ENCODE peak calls at places on chromosomes 12 and 14, in nine cellular contexts. Q, X, H, O, K, G, L, A and F are unnamed samples. For H3K4me1, the result is how much of the 10 kb centered on the place peaks cover.

GRCh38 chr14:77458249-77458950 is 507 bp downstream of the AHSA1 start:
- DNase-seq in X (no peak), H (no peak), O (no peak), Q (no peak), G (peak), K (peak), A (peak), L (peak), F (peak)

GRCh38 chr12:107330901-107331431 is 237.6 kb upstream of the CRY1 start:
- DNase-seq in H (no peak), K (no peak), A (peak), X (no peak), Q (no peak), O (no peak), G (no peak), L (peak), F (no peak)

GRCh38 chr14:99659333-99659741 is 14.4 kb downstream of the HHIPL1 start:
- DNase-seq in Q (no peak), K (no peak), L (no peak), A (no peak), X (no peak), H (no peak), O (no peak), G (no peak), F (no peak)

GRCh38 chr12:51639361-51639760 is 48.3 kb downstream of the SCN8A start:
- DNase-seq in A (no peak), O (no peak), K (no peak), Q (no peak), X (no peak), H (no peak), G (no peak), L (no peak), F (no peak)

GRCh38 chr14:22544881-22545420 is 44.1 kb downstream of the DAD1 start:
- DNase-seq in X (no peak), G (no peak), K (no peak), Q (no peak), O (no peak), H (no peak), L (no peak), A (no peak), F (no peak)

GRCh38 chr12:37666069-37666781 is 650.3 kb upstream of the ALG10B start:
- DNase-seq in X (no peak), L (no peak), H (no peak), Q (no peak), A (no peak), O (peak), G (no peak), K (no peak), F (peak)

GRCh38 chr12:51773145-51773869 is 75.2 kb downstream of the FIGNL2 start:
- DNase-seq in K (peak), H (no peak), X (no peak), G (no peak), Q (no peak), L (no peak), O (no peak), A (no peak), F (no peak)

GRCh38 chr12:15116983-15117382 is 104.2 kb downstream of the RERG start:
- DNase-seq in Q (no peak), H (no peak), K (no peak), X (no peak), L (no peak), A (no peak), G (no peak), O (no peak), F (no peak)

GRCh38 chr12:20367731-20368652 is at the start of gene PDE3A:
- DNase-seq in X (no peak), G (peak), Q (peak), O (peak), K (peak), H (peak), L (peak), A (peak), F (peak)

GRCh38 chr14:88911811-88912210 is 87.4 kb downstream of the TTC8 start:
- DNase-seq in Q (no peak), K (no peak), X (no peak), O (no peak), H (no peak), A (no peak), G (no peak), L (no peak), F (no peak)
- H3K4me1 ChIP-seq in Q (under half), K (under half), X (under half), O (under half), H (under half), A (under half), G (under half), L (under half), F (under half)

GRCh38 chr12:69993433-69993832 is 168.4 kb downstream of the MYRFL start:
- DNase-seq in X (no peak), K (no peak), Q (no peak), O (no peak), L (no peak), A (no peak), H (no peak), G (no peak), F (no peak)
- H3K27ac ChIP-seq in X (no peak), K (no peak), Q (no peak), O (no peak), L (no peak), A (no peak), H (peak), G (no peak), F (no peak)

GRCh38 chr14:54711812-54712211 is 144.9 kb downstream of the SAMD4A start:
- DNase-seq in L (no peak), O (no peak), X (no peak), Q (no peak), A (no peak), G (no peak), H (no peak), K (no peak), F (no peak)
- H3K4me1 ChIP-seq in L (under half), O (under half), X (under half), Q (under half), A (under half), G (under half), H (half or more), K (under half), F (under half)

GRCh38 chr12:56589783-56590182 is 40.3 kb downstream of the BAZ2A start:
- DNase-seq in G (no peak), O (no peak), Q (no peak), H (no peak), X (no peak), K (no peak), L (no peak), A (no peak), F (no peak)

GRCh38 chr12:56590237-56590830 is 39.8 kb downstream of the BAZ2A start:
- DNase-seq in L (peak), A (peak), X (no peak), K (peak), G (peak), Q (no peak), H (no peak), O (no peak), F (no peak)

GRCh38 chr12:56593909-56594621 is 36.1 kb downstream of the BAZ2A start:
- DNase-seq in Q (peak), K (peak), L (peak), O (no peak), X (no peak), H (peak), G (peak), A (peak), F (peak)

GRCh38 chr12:56591111-56591510 is 39.0 kb downstream of the BAZ2A start:
- DNase-seq in Q (no peak), G (no peak), K (no peak), H (no peak), A (peak), O (no peak), L (peak), X (no peak), F (no peak)

DNA sequence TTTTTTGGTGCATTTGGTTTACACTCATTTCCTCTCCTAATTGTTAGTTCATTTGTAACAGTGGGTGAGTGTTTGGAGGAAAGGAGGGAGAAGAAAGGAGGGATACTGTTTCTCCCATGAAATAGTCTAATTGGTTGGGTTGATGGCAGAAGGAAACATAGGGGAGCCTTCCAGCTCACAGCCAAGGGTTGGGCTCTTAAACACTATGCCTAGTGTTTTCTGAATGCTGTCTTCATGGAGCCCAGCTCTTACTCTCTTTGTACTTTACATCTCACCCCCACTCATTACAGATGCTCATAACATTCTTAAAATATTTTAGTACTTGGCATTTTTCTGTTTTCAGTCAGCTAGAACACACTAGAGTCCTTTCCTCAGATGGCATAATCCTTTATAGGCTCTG is 38.2 kb downstream of the BAZ2A start:
- DNase-seq in X (no peak), L (no peak), O (no peak), H (no peak), A (no peak), G (no peak), Q (no peak), K (no peak), F (no peak)
- H3K27ac ChIP-seq in X (peak), L (no peak), O (no peak), H (no peak), A (peak), G (peak), Q (peak), K (no peak), F (no peak)

GRCh38 chr12:92063641-92064040 is 82.0 kb downstream of the BTG1 start:
- DNase-seq in L (no peak), O (no peak), K (peak), H (no peak), A (no peak), G (peak), X (no peak), Q (no peak), F (no peak)
- H3K4me1 ChIP-seq in L (under half), O (under half), K (half or more), H (under half), A (under half), G (under half), X (under half), Q (under half), F (half or more)

GRCh38 chr12:90173499-90174197 is 465.0 kb upstream of the ATP2B1 start:
- DNase-seq in A (no peak), G (no peak), Q (no peak), O (no peak), L (no peak), X (no peak), H (no peak), K (no peak), F (no peak)

GRCh38 chr12:90170740-90171139 is 462.1 kb upstream of the ATP2B1 start:
- DNase-seq in H (no peak), K (no peak), L (no peak), O (no peak), X (no peak), G (no peak), A (no peak), Q (no peak), F (no peak)

GRCh38 chr12:90172524-90172923 is 463.9 kb upstream of the ATP2B1 start:
- DNase-seq in G (no peak), O (no peak), L (no peak), Q (no peak), H (no peak), X (no peak), K (no peak), A (no peak), F (no peak)

GRCh38 chr12:90174198-90174510 is 465.5 kb upstream of the ATP2B1 start:
- DNase-seq in Q (no peak), H (no peak), A (no peak), G (peak), L (peak), O (no peak), K (peak), X (no peak), F (no peak)
- H3K27ac ChIP-seq in Q (no peak), H (no peak), A (no peak), G (no peak), L (no peak), O (no peak), K (no peak), X (no peak), F (no peak)

GRCh38 chr12:93430280-93430679 is 11.5 kb downstream of the UBE2N start:
- DNase-seq in L (no peak), H (no peak), O (no peak), X (no peak), Q (no peak), K (no peak), A (no peak), G (no peak), F (no peak)

GRCh38 chr12:93426406-93426805 is 15.3 kb downstream of the UBE2N start:
- DNase-seq in G (no peak), H (no peak), A (no peak), X (no peak), O (no peak), Q (no peak), L (peak), K (no peak), F (no peak)

GRCh38 chr12:93427779-93428564 is 13.8 kb downstream of the UBE2N start:
- DNase-seq in H (no peak), X (no peak), G (peak), K (no peak), L (no peak), A (no peak), Q (no peak), O (no peak), F (no peak)

GRCh38 chr12:93429448-93429847 is 12.3 kb downstream of the UBE2N start:
- DNase-seq in X (no peak), Q (no peak), A (no peak), L (no peak), K (no peak), H (no peak), O (no peak), G (no peak), F (no peak)

GRCh38 chr12:93429852-93430251 is 11.9 kb downstream of the UBE2N start:
- DNase-seq in G (no peak), K (no peak), A (no peak), O (no peak), X (no peak), Q (no peak), L (no peak), H (no peak), F (no peak)
- H3K4me1 ChIP-seq in G (under half), K (under half), A (under half), O (under half), X (under half), Q (under half), L (under half), H (half or more), F (half or more)

GRCh38 chr12:109741970-109742372 is 28.3 kb downstream of the FAM222A start:
- DNase-seq in Q (peak), K (no peak), X (no peak), G (no peak), L (no peak), H (peak), O (peak), A (no peak), F (peak)
- H3K27ac ChIP-seq in Q (no peak), K (no peak), X (no peak), G (no peak), L (no peak), H (no peak), O (no peak), A (no peak), F (no peak)

GRCh38 chr14:91357272-91357671 is 60.3 kb downstream of the CCDC88C start:
- DNase-seq in K (no peak), G (no peak), O (peak), X (no peak), A (no peak), H (no peak), L (no peak), Q (no peak), F (peak)
- H3K4me1 ChIP-seq in K (under half), G (under half), O (under half), X (under half), A (under half), H (under half), L (under half), Q (under half), F (half or more)